ENCODE peak calls at places on chromosomes 13 and 19, in four cellular contexts. One of them, this sample, is unnamed.
A peak's percentile ranks its signal among the peaks of the same experiment; 100 is the strongest.

GRCh38 chr19:15115762-15116615 is 8.8 kb downstream of the SYDE1 start:
- DNase-seq in brain microvascular endothelial cell: no peak
- DNase-seq in activated B cell treated with CpG ODN at 0.5 μM for 24 hours: no peak
- DNase-seq in stimulated activated naive CD8-positive, alpha-beta T cell treated with anti-CD3 and anti-CD28 coated beads, Interleukin-15, amount 100 ng/mL, for 72 hours: no peak
- DNase-seq in this sample: no peak

GRCh38 chr19:16372065-16372915 is 47.7 kb downstream of the KLF2 start:
- DNase-seq in brain microvascular endothelial cell: no peak
- DNase-seq in activated B cell treated with CpG ODN at 0.5 μM for 24 hours: no peak
- DNase-seq in stimulated activated naive CD8-positive, alpha-beta T cell treated with anti-CD3 and anti-CD28 coated beads, Interleukin-15, amount 100 ng/mL, for 72 hours: peak; percentile 47
- DNase-seq in this sample: no peak

GRCh38 chr19:53868091-53868891 is 608 bp downstream of the MYADM start:
- DNase-seq in brain microvascular endothelial cell: peak; percentile 56
- DNase-seq in activated B cell treated with CpG ODN at 0.5 μM for 24 hours: peak; percentile 50
- DNase-seq in stimulated activated naive CD8-positive, alpha-beta T cell treated with anti-CD3 and anti-CD28 coated beads, Interleukin-15, amount 100 ng/mL, for 72 hours: peak; percentile 34
- DNase-seq in this sample: no peak

GRCh38 chr13:97466782-97467181 is 32.8 kb downstream of the RAP2A start:
- DNase-seq in brain microvascular endothelial cell: no peak
- DNase-seq in activated B cell treated with CpG ODN at 0.5 μM for 24 hours: no peak
- DNase-seq in stimulated activated naive CD8-positive, alpha-beta T cell treated with anti-CD3 and anti-CD28 coated beads, Interleukin-15, amount 100 ng/mL, for 72 hours: no peak
- DNase-seq in this sample: no peak

GRCh38 chr19:38675611-38676010 is 28.2 kb downstream of the ACTN4 start:
- DNase-seq in brain microvascular endothelial cell: no peak
- DNase-seq in activated B cell treated with CpG ODN at 0.5 μM for 24 hours: no peak
- DNase-seq in stimulated activated naive CD8-positive, alpha-beta T cell treated with anti-CD3 and anti-CD28 coated beads, Interleukin-15, amount 100 ng/mL, for 72 hours: no peak
- DNase-seq in this sample: no peak

GRCh38 chr13:27665333-27665732 is 43.6 kb downstream of the POLR1D start:
- DNase-seq in brain microvascular endothelial cell: no peak
- DNase-seq in activated B cell treated with CpG ODN at 0.5 μM for 24 hours: no peak
- DNase-seq in stimulated activated naive CD8-positive, alpha-beta T cell treated with anti-CD3 and anti-CD28 coated beads, Interleukin-15, amount 100 ng/mL, for 72 hours: no peak
- DNase-seq in this sample: no peak

GRCh38 chr13:72205773-72206172 is 338.8 kb upstream of the DACH1 start:
- DNase-seq in brain microvascular endothelial cell: no peak
- DNase-seq in activated B cell treated with CpG ODN at 0.5 μM for 24 hours: no peak
- DNase-seq in stimulated activated naive CD8-positive, alpha-beta T cell treated with anti-CD3 and anti-CD28 coated beads, Interleukin-15, amount 100 ng/mL, for 72 hours: no peak
- DNase-seq in this sample: no peak

GRCh38 chr13:41960195-41960699 is 662 bp downstream of the VWA8 start:
- DNase-seq in brain microvascular endothelial cell: no peak
- DNase-seq in activated B cell treated with CpG ODN at 0.5 μM for 24 hours: no peak
- DNase-seq in stimulated activated naive CD8-positive, alpha-beta T cell treated with anti-CD3 and anti-CD28 coated beads, Interleukin-15, amount 100 ng/mL, for 72 hours: no peak
- DNase-seq in this sample: no peak

GRCh38 chr13:36154567-36155231 is 23.5 kb upstream of the DCLK1 start:
- DNase-seq in brain microvascular endothelial cell: peak; percentile 77
- DNase-seq in activated B cell treated with CpG ODN at 0.5 μM for 24 hours: no peak
- DNase-seq in stimulated activated naive CD8-positive, alpha-beta T cell treated with anti-CD3 and anti-CD28 coated beads, Interleukin-15, amount 100 ng/mL, for 72 hours: no peak
- DNase-seq in this sample: no peak

GRCh38 chr13:37495046-37495445 is 103.5 kb downstream of the POSTN start:
- DNase-seq in brain microvascular endothelial cell: peak; percentile 22
- DNase-seq in activated B cell treated with CpG ODN at 0.5 μM for 24 hours: no peak
- DNase-seq in stimulated activated naive CD8-positive, alpha-beta T cell treated with anti-CD3 and anti-CD28 coated beads, Interleukin-15, amount 100 ng/mL, for 72 hours: no peak
- DNase-seq in this sample: no peak

GRCh38 chr13:112165712-112166111 is 98.8 kb downstream of the SOX1 start:
- DNase-seq in brain microvascular endothelial cell: no peak
- DNase-seq in activated B cell treated with CpG ODN at 0.5 μM for 24 hours: no peak
- DNase-seq in stimulated activated naive CD8-positive, alpha-beta T cell treated with anti-CD3 and anti-CD28 coated beads, Interleukin-15, amount 100 ng/mL, for 72 hours: no peak
- DNase-seq in this sample: no peak

GRCh38 chr19:16739546-16739945 is 19.9 kb downstream of the NWD1 start:
- DNase-seq in brain microvascular endothelial cell: peak; percentile 7
- DNase-seq in activated B cell treated with CpG ODN at 0.5 μM for 24 hours: no peak
- DNase-seq in stimulated activated naive CD8-positive, alpha-beta T cell treated with anti-CD3 and anti-CD28 coated beads, Interleukin-15, amount 100 ng/mL, for 72 hours: no peak
- DNase-seq in this sample: no peak

GRCh38 chr19:16569609-16570320 is 2.5 kb downstream of the SLC35E1 start:
- DNase-seq in brain microvascular endothelial cell: no peak
- DNase-seq in activated B cell treated with CpG ODN at 0.5 μM for 24 hours: no peak
- DNase-seq in stimulated activated naive CD8-positive, alpha-beta T cell treated with anti-CD3 and anti-CD28 coated beads, Interleukin-15, amount 100 ng/mL, for 72 hours: no peak
- DNase-seq in this sample: no peak